ENCODE peak calls at places on chromosome 6, in nine cellular contexts. G, P, C, B, H, K, V, U and M are unnamed samples.
A peak's percentile ranks its signal among the peaks of the same experiment; 100 is the strongest.

GRCh38 chr6:62516287-62517152 is 230.5 kb upstream of the KHDRBS2 start:
- DNase-seq in G (no peak), P (no peak), V (no peak), K (no peak), C (peak; percentile 35), B (no peak), H (no peak), U (no peak), M (no peak)

GRCh38 chr6:155314773-155315515 is 660 bp upstream of the TFB1M start:
- DNase-seq in V (peak; percentile 31), G (peak; percentile 82), K (peak; percentile 72), C (peak; percentile 15), P (peak; percentile 70), B (peak; percentile 2), U (no peak), H (peak; percentile 80), M (peak; percentile 13)

GRCh38 chr6:109073344-109074235 is 21.1 kb downstream of the SESN1 start:
- DNase-seq in B (no peak), K (peak; percentile 61), U (no peak), P (no peak), V (peak; percentile 39), C (peak; percentile 51), H (no peak), G (peak; percentile 56), M (peak; percentile 8)

GRCh38 chr6:31180500-31180899 is 10.0 kb upstream of the POU5F1 start:
- DNase-seq in C (peak; percentile 84), U (no peak), H (peak; percentile 94), B (peak; percentile 50), V (peak; percentile 67), G (no peak), K (no peak), P (peak; percentile 81), M (no peak)

GRCh38 chr6:78031228-78031627 is 378.4 kb downstream of the MEI4 start:
- DNase-seq in U (no peak), K (no peak), G (no peak), B (no peak), V (no peak), C (no peak), P (no peak), H (no peak), M (no peak)

GRCh38 chr6:138343112-138343511 is 34.6 kb upstream of the SMIM28 start:
- DNase-seq in P (no peak), U (no peak), K (no peak), G (no peak), B (no peak), C (no peak), H (no peak), V (no peak), M (no peak)

GRCh38 chr6:7624781-7625710 is 35.0 kb downstream of the SNRNP48 start:
- DNase-seq in U (no peak), B (no peak), G (no peak), C (peak; percentile 45), V (no peak), P (no peak), H (no peak), K (no peak), M (no peak)

GRCh38 chr6:136036601-136037000 is 185.1 kb downstream of the PDE7B start:
- DNase-seq in H (no peak), B (no peak), K (no peak), U (no peak), V (no peak), P (no peak), C (no peak), G (no peak), M (no peak)

GRCh38 chr6:134593442-134593841 is 275.5 kb upstream of the SGK1 start:
- DNase-seq in U (no peak), C (no peak), H (no peak), P (no peak), K (no peak), G (no peak), V (no peak), B (no peak), M (no peak)

GRCh38 chr6:1757133-1757532 is 147.4 kb downstream of the FOXC1 start:
- DNase-seq in U (no peak), G (no peak), V (no peak), K (peak; percentile 53), P (no peak), B (no peak), H (no peak), C (no peak), M (no peak)

GRCh38 chr6:7413151-7413823 is 23.7 kb downstream of the RIOK1 start:
- DNase-seq in U (no peak), H (no peak), P (no peak), V (no peak), B (no peak), C (peak; percentile 29), G (no peak), K (no peak), M (no peak)

GRCh38 chr6:56863366-56863765 is 91.5 kb upstream of the BEND6 start:
- DNase-seq in B (no peak), P (no peak), U (no peak), G (no peak), H (no peak), V (no peak), K (no peak), C (no peak), M (no peak)

GRCh38 chr6:154613137-154613676 is 102.7 kb upstream of the CNKSR3 start:
- DNase-seq in K (no peak), P (no peak), U (no peak), H (no peak), B (no peak), G (no peak), C (no peak), V (no peak), M (peak; percentile 57)

GRCh38 chr6:1871936-1872335 is 262.2 kb downstream of the FOXC1 start:
- DNase-seq in U (no peak), B (no peak), H (no peak), G (no peak), P (no peak), C (no peak), V (no peak), K (no peak), M (no peak)

GRCh38 chr6:150001295-150001990 is 23.9 kb downstream of the RAET1L start:
- DNase-seq in H (peak; percentile 24), U (no peak), G (no peak), C (no peak), P (no peak), B (no peak), K (no peak), V (peak; percentile 60), M (no peak)

GRCh38 chr6:167819640-167820039 is 7.1 kb upstream of the AFDN start:
- DNase-seq in P (no peak), H (no peak), V (no peak), G (no peak), C (no peak), U (no peak), K (no peak), B (no peak), M (no peak)